ENCODE peak calls at places on chromosome 13, in six cellular contexts. I, K, J, Z, L and R are unnamed samples.

GRCh38 chr13:42099962-42100675 is 51.7 kb downstream of the DGKH start:
- DNase-seq in I (no peak), K (no peak), J (no peak), Z (no peak), L (no peak), R (no peak)

GRCh38 chr13:37306778-37307544 is 201.5 kb upstream of the CSNK1A1L start:
- DNase-seq in I (no peak), K (no peak), J (no peak), Z (no peak), L (no peak), R (no peak)

GRCh38 chr13:40508112-40508511 is 158.3 kb downstream of the FOXO1 start:
- DNase-seq in I (no peak), K (no peak), J (no peak), Z (no peak), L (no peak), R (no peak)

GRCh38 chr13:113093580-113094409 is 11.8 kb upstream of the F7 start:
- DNase-seq in I (no peak), K (no peak), J (no peak), Z (no peak), L (no peak), R (no peak)

GRCh38 chr13:40878321-40878720 is 88.9 kb downstream of the SLC25A15 start:
- DNase-seq in I (no peak), K (no peak), J (no peak), Z (no peak), L (no peak), R (no peak)

GRCh38 chr13:87122551-87122950 is 548.6 kb upstream of the SLITRK5 start:
- DNase-seq in I (no peak), K (no peak), J (no peak), Z (no peak), L (no peak), R (no peak)

GRCh38 chr13:37868691-37869505 is 674 bp downstream of the TRPC4 start:
- DNase-seq in I (no peak), K (no peak), J (no peak), Z (no peak), L (peak), R (no peak)

GRCh38 chr13:26873174-26873698 is 112.7 kb upstream of the GPR12 start:
- DNase-seq in I (no peak), K (no peak), J (no peak), Z (no peak), L (peak), R (no peak)

GRCh38 chr13:41384749-41385503 is 72.4 kb upstream of the RGCC start:
- DNase-seq in I (no peak), K (no peak), J (no peak), Z (no peak), L (no peak), R (no peak)

DNA sequence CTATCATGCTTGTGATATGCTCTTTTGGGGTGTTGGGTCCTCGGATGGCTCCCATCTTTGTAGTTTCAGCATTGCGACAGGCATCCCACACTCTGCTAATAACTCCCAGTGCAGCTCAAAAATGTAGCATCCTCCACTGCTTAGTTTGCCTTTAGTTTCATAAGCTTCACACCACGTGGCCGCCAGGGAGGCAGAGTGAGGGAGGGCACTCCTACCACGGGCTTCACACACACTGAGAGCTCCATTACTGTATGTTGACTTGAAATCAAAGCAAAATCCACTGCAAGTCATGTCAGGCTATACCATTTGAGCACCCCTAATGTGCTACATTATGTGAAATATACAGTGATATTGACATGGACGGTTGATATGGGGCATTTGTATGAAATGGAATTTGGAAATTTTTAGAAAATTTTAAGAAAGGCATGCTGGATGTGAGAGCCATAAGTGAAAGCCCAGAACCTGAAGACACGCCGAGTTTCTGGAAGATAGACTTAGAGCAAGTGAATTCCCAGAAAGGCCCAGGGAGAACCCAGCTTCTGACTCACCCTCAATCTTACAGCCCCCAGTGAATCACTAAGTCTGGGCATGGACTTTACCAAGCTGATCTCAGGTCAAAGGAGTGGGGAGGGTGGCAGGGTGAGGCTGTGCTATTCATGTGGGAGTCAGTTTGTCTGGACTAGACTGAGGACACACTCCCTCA is 94.1 kb downstream of the HSPH1 start:
- DNase-seq in I (no peak), K (no peak), J (no peak), Z (no peak), L (no peak), R (no peak)
- TF ChIP-seq TAF1 in I (no peak), K (no peak), J (no peak), Z (no peak), L (no peak), R (no peak)

GRCh38 chr13:29482504-29482903 is 113.0 kb downstream of the SLC7A1 start:
- DNase-seq in I (no peak), K (no peak), J (no peak), Z (no peak), L (no peak), R (no peak)
- TF ChIP-seq POLR2AphosphoS5 in I (no peak), K (no peak), J (no peak), Z (no peak), L (no peak), R (no peak)

DNA sequence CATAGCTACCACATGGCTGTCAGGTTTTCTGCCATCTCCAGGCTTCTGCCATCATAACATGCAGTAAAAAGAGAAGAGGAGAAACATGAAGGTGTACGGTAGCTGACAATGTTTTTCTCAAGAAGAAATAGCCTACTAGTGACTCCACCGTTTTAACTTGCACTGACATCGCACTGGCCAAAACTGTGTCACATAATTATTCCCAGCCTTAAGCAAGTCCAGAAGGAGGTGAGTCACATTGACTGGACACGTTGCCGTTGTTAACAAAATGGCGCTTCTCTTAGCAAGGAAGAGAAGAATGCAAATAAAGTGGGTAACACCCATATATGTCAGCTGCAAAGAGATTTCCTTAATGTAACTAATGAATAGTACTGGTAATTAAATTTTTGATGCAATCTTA is 810.4 kb upstream of the SLC10A2 start:
- DNase-seq in I (no peak), K (no peak), J (no peak), Z (no peak), L (no peak), R (no peak)
- TF ChIP-seq TAF1 in I (no peak), K (no peak), J (no peak), Z (no peak), L (no peak), R (no peak)

GRCh38 chr13:45402641-45403040 is 15.5 kb downstream of the SLC25A30 start:
- DNase-seq in I (no peak), K (no peak), J (no peak), Z (no peak), L (no peak), R (no peak)

GRCh38 chr13:45403081-45403480 is 15.1 kb downstream of the SLC25A30 start:
- DNase-seq in I (no peak), K (no peak), J (no peak), Z (no peak), L (no peak), R (no peak)

GRCh38 chr13:45410466-45410865 is 7.7 kb downstream of the SLC25A30 start:
- DNase-seq in I (no peak), K (no peak), J (no peak), Z (no peak), L (no peak), R (no peak)

GRCh38 chr13:45409993-45410392 is 8.2 kb downstream of the SLC25A30 start:
- DNase-seq in I (no peak), K (no peak), J (no peak), Z (no peak), L (no peak), R (no peak)

DNA sequence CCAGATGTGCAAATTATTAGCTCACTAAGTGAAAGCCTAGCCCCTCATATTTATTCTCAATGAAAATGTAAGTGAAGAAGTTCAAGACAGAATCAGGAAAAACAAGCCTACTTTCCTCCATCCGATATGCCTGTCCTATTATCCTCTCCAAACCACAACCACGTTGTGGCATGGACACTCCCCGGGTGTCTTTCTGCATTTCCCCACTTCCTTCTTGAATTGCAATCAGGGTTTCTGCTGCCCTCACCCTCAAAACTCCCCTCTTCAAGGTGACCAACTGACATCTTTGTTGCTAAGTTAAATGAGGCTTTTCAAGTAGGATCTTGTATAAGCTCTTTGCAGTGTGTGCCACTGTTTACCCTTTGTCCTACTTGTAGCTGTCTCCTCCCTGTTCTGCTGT is 11.8 kb downstream of the SLC25A30 start:
- DNase-seq in I (no peak), K (no peak), J (no peak), Z (no peak), L (no peak), R (no peak)
- TF ChIP-seq POLR2AphosphoS5 in I (no peak), K (no peak), J (no peak), Z (no peak), L (no peak), R (no peak)

GRCh38 chr13:99782669-99783068 is 188.9 kb downstream of the ZIC5 start:
- DNase-seq in I (no peak), K (no peak), J (no peak), Z (no peak), L (no peak), R (no peak)
- TF ChIP-seq TAF1 in I (no peak), K (no peak), J (no peak), Z (no peak), L (no peak), R (no peak)

GRCh38 chr13:46575843-46576242 is 22.9 kb downstream of the LRCH1 start:
- DNase-seq in I (no peak), K (no peak), J (no peak), Z (no peak), L (no peak), R (no peak)
- TF ChIP-seq POLR2AphosphoS5 in I (no peak), K (no peak), J (no peak), Z (no peak), L (no peak), R (no peak)